ENCODE peak calls at places on chromosome 2, in eight cellular contexts. One of them, this sample, is unnamed.

GRCh38 chr2:70977605-70978205 is 725 bp upstream of the ANKRD53 start:
- DNase-seq in transverse colon: peak; percentile 57
- DNase-seq in IMR-90: peak; percentile 93
- DNase-seq in A549: no peak
- DNase-seq in heart left ventricle: no peak
- DNase-seq in OCI-LY7: no peak
- DNase-seq in thoracic aorta: peak; percentile 63
- DNase-seq in CD8-positive, alpha-beta T cell: no peak
- DNase-seq in this sample: no peak

GRCh38 chr2:133532919-133533318 is 35.3 kb downstream of the NCKAP5 start:
- DNase-seq in CD8-positive, alpha-beta T cell: no peak
- DNase-seq in A549: peak; percentile 24
- DNase-seq in OCI-LY7: no peak
- DNase-seq in heart left ventricle: no peak
- DNase-seq in transverse colon: no peak
- DNase-seq in thoracic aorta: no peak
- DNase-seq in IMR-90: peak; percentile 47
- DNase-seq in this sample: no peak

GRCh38 chr2:19786408-19787058 is 115.2 kb downstream of the TTC32 start:
- DNase-seq in A549: peak; percentile 83
- DNase-seq in transverse colon: no peak
- DNase-seq in OCI-LY7: no peak
- DNase-seq in IMR-90: peak; percentile 86
- DNase-seq in thoracic aorta: no peak
- DNase-seq in heart left ventricle: no peak
- DNase-seq in CD8-positive, alpha-beta T cell: no peak
- DNase-seq in this sample: no peak

GRCh38 chr2:110812726-110813645 is 80.6 kb downstream of the ACOXL start:
- DNase-seq in IMR-90: no peak
- DNase-seq in A549: no peak
- DNase-seq in CD8-positive, alpha-beta T cell: no peak
- DNase-seq in heart left ventricle: no peak
- DNase-seq in thoracic aorta: no peak
- DNase-seq in OCI-LY7: no peak
- DNase-seq in transverse colon: no peak
- DNase-seq in this sample: no peak

GRCh38 chr2:53576361-53576620 is 191.3 kb upstream of the CHAC2 start:
- DNase-seq in heart left ventricle: no peak
- DNase-seq in IMR-90: no peak
- DNase-seq in OCI-LY7: no peak
- DNase-seq in A549: no peak
- DNase-seq in transverse colon: no peak
- DNase-seq in CD8-positive, alpha-beta T cell: no peak
- DNase-seq in thoracic aorta: no peak
- DNase-seq in this sample: no peak

GRCh38 chr2:222655406-222655747 is 515 bp downstream of the FARSB start:
- DNase-seq in thoracic aorta: no peak
- DNase-seq in CD8-positive, alpha-beta T cell: no peak
- DNase-seq in A549: peak; percentile 19
- DNase-seq in heart left ventricle: no peak
- DNase-seq in IMR-90: peak; percentile 23
- DNase-seq in OCI-LY7: peak; percentile 54
- DNase-seq in transverse colon: peak; percentile 46
- DNase-seq in this sample: no peak

GRCh38 chr2:102927854-102928267 is 166.0 kb downstream of the TMEM182 start:
- DNase-seq in OCI-LY7: no peak
- DNase-seq in thoracic aorta: no peak
- DNase-seq in CD8-positive, alpha-beta T cell: no peak
- DNase-seq in transverse colon: no peak
- DNase-seq in heart left ventricle: no peak
- DNase-seq in IMR-90: no peak
- DNase-seq in A549: no peak
- DNase-seq in this sample: no peak

GRCh38 chr2:151498178-151498577 is 88.5 kb downstream of the RIF1 start:
- DNase-seq in A549: no peak
- DNase-seq in CD8-positive, alpha-beta T cell: no peak
- DNase-seq in OCI-LY7: no peak
- DNase-seq in thoracic aorta: no peak
- DNase-seq in IMR-90: no peak
- DNase-seq in heart left ventricle: no peak
- DNase-seq in transverse colon: no peak
- DNase-seq in this sample: no peak

GRCh38 chr2:80459028-80459427 is 154.5 kb upstream of the LRRTM1 start:
- DNase-seq in OCI-LY7: no peak
- DNase-seq in CD8-positive, alpha-beta T cell: no peak
- DNase-seq in thoracic aorta: no peak
- DNase-seq in heart left ventricle: no peak
- DNase-seq in transverse colon: no peak
- DNase-seq in IMR-90: no peak
- DNase-seq in A549: no peak
- DNase-seq in this sample: no peak

GRCh38 chr2:100865819-100866462 is 46.0 kb downstream of the NPAS2 start:
- DNase-seq in thoracic aorta: no peak
- DNase-seq in A549: peak; percentile 70
- DNase-seq in IMR-90: peak; percentile 84
- DNase-seq in transverse colon: no peak
- DNase-seq in CD8-positive, alpha-beta T cell: no peak
- DNase-seq in heart left ventricle: no peak
- DNase-seq in OCI-LY7: no peak
- DNase-seq in this sample: no peak

GRCh38 chr2:187001248-187001647 is 152.3 kb upstream of the ZSWIM2 start:
- DNase-seq in IMR-90: no peak
- DNase-seq in A549: no peak
- DNase-seq in CD8-positive, alpha-beta T cell: no peak
- DNase-seq in transverse colon: no peak
- DNase-seq in OCI-LY7: no peak
- DNase-seq in thoracic aorta: no peak
- DNase-seq in heart left ventricle: no peak
- DNase-seq in this sample: no peak

GRCh38 chr2:85907671-85908157 is 18.9 kb upstream of the ST3GAL5 start:
- DNase-seq in thoracic aorta: no peak
- DNase-seq in transverse colon: no peak
- DNase-seq in CD8-positive, alpha-beta T cell: no peak
- DNase-seq in IMR-90: peak; percentile 44
- DNase-seq in A549: peak; percentile 54
- DNase-seq in heart left ventricle: no peak
- DNase-seq in OCI-LY7: no peak
- DNase-seq in this sample: no peak

GRCh38 chr2:215754546-215754945 is 258.8 kb downstream of the MREG start:
- DNase-seq in IMR-90: no peak
- DNase-seq in OCI-LY7: no peak
- DNase-seq in A549: no peak
- DNase-seq in heart left ventricle: no peak
- DNase-seq in transverse colon: no peak
- DNase-seq in CD8-positive, alpha-beta T cell: no peak
- DNase-seq in thoracic aorta: no peak
- DNase-seq in this sample: no peak

GRCh38 chr2:168915433-168916328 is 14.6 kb downstream of the G6PC2 start:
- DNase-seq in A549: no peak
- DNase-seq in CD8-positive, alpha-beta T cell: no peak
- DNase-seq in IMR-90: no peak
- DNase-seq in OCI-LY7: no peak
- DNase-seq in heart left ventricle: no peak
- DNase-seq in transverse colon: no peak
- DNase-seq in thoracic aorta: no peak
- DNase-seq in this sample: no peak

GRCh38 chr2:29749041-29749440 is 172.3 kb downstream of the ALK start:
- DNase-seq in transverse colon: no peak
- DNase-seq in thoracic aorta: no peak
- DNase-seq in heart left ventricle: no peak
- DNase-seq in CD8-positive, alpha-beta T cell: no peak
- DNase-seq in OCI-LY7: no peak
- DNase-seq in IMR-90: no peak
- DNase-seq in A549: no peak
- DNase-seq in this sample: no peak

GRCh38 chr2:126771501-126772195 is 115.7 kb downstream of the GYPC start:
- DNase-seq in CD8-positive, alpha-beta T cell: no peak
- DNase-seq in A549: no peak
- DNase-seq in transverse colon: no peak
- DNase-seq in IMR-90: no peak
- DNase-seq in OCI-LY7: no peak
- DNase-seq in thoracic aorta: no peak
- DNase-seq in heart left ventricle: no peak
- DNase-seq in this sample: no peak

GRCh38 chr2:215369191-215369760 is 57.4 kb downstream of the ATIC start:
- DNase-seq in OCI-LY7: no peak
- DNase-seq in CD8-positive, alpha-beta T cell: no peak
- DNase-seq in heart left ventricle: no peak
- DNase-seq in IMR-90: peak; percentile 53
- DNase-seq in transverse colon: no peak
- DNase-seq in thoracic aorta: no peak
- DNase-seq in A549: no peak
- DNase-seq in this sample: no peak

GRCh38 chr2:48414980-48415764 is 114.8 kb upstream of the STON1 start:
- DNase-seq in A549: no peak
- DNase-seq in CD8-positive, alpha-beta T cell: no peak
- DNase-seq in OCI-LY7: no peak
- DNase-seq in heart left ventricle: peak; percentile 18
- DNase-seq in thoracic aorta: no peak
- DNase-seq in transverse colon: no peak
- DNase-seq in IMR-90: no peak
- DNase-seq in this sample: no peak

GRCh38 chr2:189171956-189172609 is 7.5 kb downstream of the COL5A2 start:
- DNase-seq in CD8-positive, alpha-beta T cell: no peak
- DNase-seq in OCI-LY7: no peak
- DNase-seq in IMR-90: no peak
- DNase-seq in A549: no peak
- DNase-seq in transverse colon: no peak
- DNase-seq in thoracic aorta: no peak
- DNase-seq in heart left ventricle: no peak
- DNase-seq in this sample: no peak

GRCh38 chr2:140128909-140129308 is 1348.7 kb upstream of the NXPH2 start:
- DNase-seq in A549: no peak
- DNase-seq in heart left ventricle: no peak
- DNase-seq in thoracic aorta: no peak
- DNase-seq in OCI-LY7: no peak
- DNase-seq in transverse colon: no peak
- DNase-seq in IMR-90: no peak
- DNase-seq in CD8-positive, alpha-beta T cell: no peak
- DNase-seq in this sample: no peak

GRCh38 chr2:25895620-25896019 is 17.3 kb upstream of the ASXL2 start:
- DNase-seq in thoracic aorta: no peak
- DNase-seq in heart left ventricle: no peak
- DNase-seq in transverse colon: no peak
- DNase-seq in OCI-LY7: no peak
- DNase-seq in A549: no peak
- DNase-seq in CD8-positive, alpha-beta T cell: no peak
- DNase-seq in IMR-90: no peak
- DNase-seq in this sample: no peak

GRCh38 chr2:31237348-31238017 is 3.5 kb downstream of the EHD3 start:
- DNase-seq in CD8-positive, alpha-beta T cell: no peak
- DNase-seq in OCI-LY7: no peak
- DNase-seq in heart left ventricle: no peak
- DNase-seq in IMR-90: no peak
- DNase-seq in transverse colon: no peak
- DNase-seq in thoracic aorta: no peak
- DNase-seq in A549: no peak
- DNase-seq in this sample: no peak

GRCh38 chr2:74516650-74517049 is 2.4 kb downstream of the TLX2 start:
- DNase-seq in OCI-LY7: no peak
- DNase-seq in A549: no peak
- DNase-seq in transverse colon: no peak
- DNase-seq in heart left ventricle: no peak
- DNase-seq in thoracic aorta: no peak
- DNase-seq in CD8-positive, alpha-beta T cell: no peak
- DNase-seq in IMR-90: no peak
- DNase-seq in this sample: no peak

GRCh38 chr2:174492963-174493431 is 6.2 kb upstream of the GPR155 start:
- DNase-seq in CD8-positive, alpha-beta T cell: peak; percentile 62
- DNase-seq in thoracic aorta: no peak
- DNase-seq in IMR-90: no peak
- DNase-seq in heart left ventricle: no peak
- DNase-seq in transverse colon: peak; percentile 60
- DNase-seq in A549: no peak
- DNase-seq in OCI-LY7: peak; percentile 65
- DNase-seq in this sample: no peak
- H3K4me3 ChIP-seq in CD8-positive, alpha-beta T cell: peak overlapping the region; percentile 27
- H3K4me3 ChIP-seq in thoracic aorta: peak overlapping the region; percentile 31
- H3K4me3 ChIP-seq in IMR-90: no peak overlapping the region
- H3K4me3 ChIP-seq in heart left ventricle: no peak overlapping the region
- H3K4me3 ChIP-seq in transverse colon: no peak overlapping the region
- H3K4me3 ChIP-seq in A549: no peak overlapping the region
- H3K4me3 ChIP-seq in OCI-LY7: peak overlapping the region; percentile 47
- H3K4me3 ChIP-seq in this sample: no peak overlapping the region

GRCh38 chr2:219209236-219209635 is 2.7 kb downstream of the ZFAND2B start:
- DNase-seq in thoracic aorta: no peak
- DNase-seq in transverse colon: no peak
- DNase-seq in IMR-90: no peak
- DNase-seq in CD8-positive, alpha-beta T cell: no peak
- DNase-seq in A549: no peak
- DNase-seq in heart left ventricle: peak; percentile 3
- DNase-seq in OCI-LY7: no peak
- DNase-seq in this sample: no peak
- H3K4me1 ChIP-seq in thoracic aorta: peaks cover 15% of the 10 kb centered on the region
- H3K4me1 ChIP-seq in transverse colon: peaks cover 19% of the 10 kb centered on the region
- H3K4me1 ChIP-seq in IMR-90: peaks cover 16% of the 10 kb centered on the region
- H3K4me1 ChIP-seq in CD8-positive, alpha-beta T cell: peaks cover 48% of the 10 kb centered on the region
- H3K4me1 ChIP-seq in A549: peaks cover 16% of the 10 kb centered on the region
- H3K4me1 ChIP-seq in heart left ventricle: peaks cover 18% of the 10 kb centered on the region
- H3K4me1 ChIP-seq in OCI-LY7: peaks cover 17% of the 10 kb centered on the region
- H3K4me1 ChIP-seq in this sample: peaks cover 11% of the 10 kb centered on the region

GRCh38 chr2:12730265-12730664 is 13.5 kb downstream of the TRIB2 start:
- DNase-seq in transverse colon: no peak
- DNase-seq in A549: no peak
- DNase-seq in IMR-90: no peak
- DNase-seq in heart left ventricle: no peak
- DNase-seq in CD8-positive, alpha-beta T cell: no peak
- DNase-seq in OCI-LY7: no peak
- DNase-seq in thoracic aorta: no peak
- DNase-seq in this sample: no peak

GRCh38 chr2:12734914-12735654 is 18.3 kb downstream of the TRIB2 start:
- DNase-seq in A549: no peak
- DNase-seq in CD8-positive, alpha-beta T cell: no peak
- DNase-seq in transverse colon: no peak
- DNase-seq in OCI-LY7: no peak
- DNase-seq in heart left ventricle: peak; percentile 51
- DNase-seq in IMR-90: no peak
- DNase-seq in thoracic aorta: no peak
- DNase-seq in this sample: no peak

GRCh38 chr2:12733846-12734245 is 17.1 kb downstream of the TRIB2 start:
- DNase-seq in heart left ventricle: no peak
- DNase-seq in A549: no peak
- DNase-seq in IMR-90: no peak
- DNase-seq in CD8-positive, alpha-beta T cell: no peak
- DNase-seq in thoracic aorta: no peak
- DNase-seq in OCI-LY7: no peak
- DNase-seq in transverse colon: no peak
- DNase-seq in this sample: peak; percentile 86

GRCh38 chr2:12731701-12732280 is 15.1 kb downstream of the TRIB2 start:
- DNase-seq in IMR-90: no peak
- DNase-seq in heart left ventricle: no peak
- DNase-seq in thoracic aorta: no peak
- DNase-seq in OCI-LY7: peak; percentile 28
- DNase-seq in transverse colon: no peak
- DNase-seq in A549: no peak
- DNase-seq in CD8-positive, alpha-beta T cell: no peak
- DNase-seq in this sample: no peak

GRCh38 chr2:12732663-12733062 is 15.9 kb downstream of the TRIB2 start:
- DNase-seq in transverse colon: no peak
- DNase-seq in A549: no peak
- DNase-seq in thoracic aorta: no peak
- DNase-seq in IMR-90: no peak
- DNase-seq in heart left ventricle: peak; percentile 64
- DNase-seq in OCI-LY7: no peak
- DNase-seq in CD8-positive, alpha-beta T cell: no peak
- DNase-seq in this sample: peak; percentile 81
- H3K27ac ChIP-seq in transverse colon: peak overlapping the region; percentile 27
- H3K27ac ChIP-seq in A549: no peak overlapping the region
- H3K27ac ChIP-seq in thoracic aorta: peak overlapping the region; percentile 43
- H3K27ac ChIP-seq in IMR-90: no peak overlapping the region
- H3K27ac ChIP-seq in heart left ventricle: peak overlapping the region; percentile 81
- H3K27ac ChIP-seq in OCI-LY7: no peak overlapping the region
- H3K27ac ChIP-seq in CD8-positive, alpha-beta T cell: no peak overlapping the region
- H3K27ac ChIP-seq in this sample: peak overlapping the region; percentile 4

GRCh38 chr2:98886066-98886554 is 49.9 kb downstream of the CRACDL start:
- DNase-seq in A549: no peak
- DNase-seq in OCI-LY7: no peak
- DNase-seq in thoracic aorta: no peak
- DNase-seq in CD8-positive, alpha-beta T cell: no peak
- DNase-seq in transverse colon: no peak
- DNase-seq in heart left ventricle: no peak
- DNase-seq in IMR-90: no peak
- DNase-seq in this sample: no peak
- H3K4me3 ChIP-seq in A549: no peak overlapping the region
- H3K4me3 ChIP-seq in OCI-LY7: no peak overlapping the region
- H3K4me3 ChIP-seq in thoracic aorta: no peak overlapping the region
- H3K4me3 ChIP-seq in CD8-positive, alpha-beta T cell: no peak overlapping the region
- H3K4me3 ChIP-seq in transverse colon: no peak overlapping the region
- H3K4me3 ChIP-seq in heart left ventricle: no peak overlapping the region
- H3K4me3 ChIP-seq in IMR-90: no peak overlapping the region
- H3K4me3 ChIP-seq in this sample: no peak overlapping the region

This sample was measured in pancreas.